ENCODE peak calls at places on chromosome 1, in four cellular contexts. Y, O, D and T are unnamed samples.

GRCh38 chr1:205976708-205977107 is 26.5 kb downstream of the RAB7B start:
- DNase-seq in D (peak), Y (peak), O (peak), T (no peak)

GRCh38 chr1:177796561-177796960 is 173.3 kb downstream of the SEC16B start:
- DNase-seq in D (no peak), Y (no peak), O (no peak), T (no peak)

GRCh38 chr1:6783956-6784559 is 1.2 kb upstream of the CAMTA1 start:
- DNase-seq in Y (no peak), D (no peak), O (no peak), T (no peak)

GRCh38 chr1:220339581-220339980 is 67.3 kb upstream of the RAB3GAP2 start:
- DNase-seq in D (no peak), O (no peak), Y (no peak), T (no peak)

GRCh38 chr1:119549719-119550141 is 42.7 kb downstream of the HSD3B1 start:
- DNase-seq in Y (peak), D (peak), O (peak), T (peak)

GRCh38 chr1:239757711-239758110 is 334.0 kb upstream of the FMN2 start:
- DNase-seq in D (no peak), Y (no peak), O (no peak), T (no peak)

GRCh38 chr1:16162163-16162822 is 6.4 kb upstream of the EPHA2 start:
- DNase-seq in O (no peak), D (no peak), Y (no peak), T (peak)

GRCh38 chr1:91799159-91799558 is 86.8 kb downstream of the TGFBR3 start:
- DNase-seq in O (no peak), Y (no peak), D (no peak), T (no peak)

GRCh38 chr1:229148041-229148671 is 122.8 kb upstream of the RAB4A start:
- DNase-seq in D (no peak), Y (no peak), O (peak), T (peak)

GRCh38 chr1:225448146-225448805 is 20.4 kb upstream of the LBR start:
- DNase-seq in O (peak), Y (no peak), D (no peak), T (no peak)

GRCh38 chr1:187617776-187618175 is 789.0 kb downstream of the PLA2G4A start:
- DNase-seq in O (no peak), D (no peak), Y (no peak), T (no peak)

GRCh38 chr1:40751802-40752201 is 31.8 kb upstream of the KCNQ4 start:
- DNase-seq in O (no peak), Y (no peak), D (no peak), T (no peak)

GRCh38 chr1:61079276-61079897 is 3.0 kb upstream of the NFIA start:
- DNase-seq in D (no peak), Y (no peak), O (no peak), T (peak)

GRCh38 chr1:178727014-178727895 is 2.2 kb downstream of the RALGPS2 start:
- DNase-seq in D (no peak), Y (peak), O (no peak), T (no peak)

GRCh38 chr1:56654126-56654923 is 9.2 kb downstream of the PRKAA2 start:
- DNase-seq in D (no peak), Y (no peak), O (no peak), T (no peak)

GRCh38 chr1:103779932-103780331 is 30.2 kb downstream of the AMY1C start:
- DNase-seq in O (no peak), D (no peak), Y (no peak), T (no peak)

GRCh38 chr1:113255038-113255727 is 135.1 kb upstream of the MAGI3 start:
- DNase-seq in Y (no peak), O (peak), D (no peak), T (no peak)

GRCh38 chr1:25658791-25659431 is 42.3 kb downstream of the MAN1C1 start:
- DNase-seq in D (no peak), O (no peak), Y (no peak), T (no peak)

GRCh38 chr1:149885364-149886111 is 13.8 kb upstream of the BOLA1 start:
- DNase-seq in Y (peak), O (peak), D (peak), T (peak)

GRCh38 chr1:92709738-92710137 is 75.2 kb downstream of the EVI5 start:
- DNase-seq in Y (peak), D (peak), O (peak), T (peak)

GRCh38 chr1:149966405-149966804 is 29.7 kb upstream of the MTMR11 start:
- DNase-seq in Y (no peak), O (no peak), D (peak), T (no peak)

GRCh38 chr1:217369271-217369981 is 261.5 kb downstream of the GPATCH2 start:
- DNase-seq in Y (no peak), D (no peak), O (no peak), T (no peak)

GRCh38 chr1:36269408-36269838 is 36.7 kb upstream of the SH3D21 start:
- DNase-seq in O (peak), Y (peak), D (peak), T (no peak)

GRCh38 chr1:36273024-36273423 is 33.1 kb upstream of the SH3D21 start:
- DNase-seq in Y (no peak), O (no peak), D (no peak), T (peak)

GRCh38 chr1:36268981-36269380 is 37.2 kb upstream of the SH3D21 start:
- DNase-seq in O (no peak), D (no peak), Y (no peak), T (no peak)
- TF ChIP-seq MAZ in O (no peak), D (no peak), Y (no peak), T (no peak)

GRCh38 chr1:201582261-201582951 is 43.5 kb downstream of the NAV1 start:
- DNase-seq in Y (peak), D (peak), O (no peak), T (peak)
- TF ChIP-seq MAZ in Y (no peak), D (no peak), O (no peak), T (no peak)

GRCh38 chr1:111733183-111733995 is 5.8 kb downstream of the INKA2 start:
- DNase-seq in D (peak), O (peak), Y (peak), T (peak)
- TF ChIP-seq MAZ in D (peak), O (no peak), Y (no peak), T (peak)

DNA sequence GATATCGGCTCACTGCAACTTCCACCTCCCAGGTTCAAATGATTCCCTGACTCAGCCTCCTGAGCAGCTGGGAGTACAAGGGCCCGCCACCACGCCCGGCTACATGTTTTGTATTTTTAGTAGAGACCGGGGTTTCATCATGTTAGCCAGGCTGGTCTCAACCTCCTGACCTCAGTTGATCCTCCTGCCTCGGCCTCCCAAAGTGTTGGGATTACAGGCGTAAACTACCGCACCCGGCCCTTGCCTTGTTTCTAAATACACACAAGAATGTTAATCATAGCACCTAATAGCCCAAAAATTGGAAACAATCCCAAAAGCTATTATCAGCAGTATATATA is 1.2 kb upstream of the MSTO1 start:
- DNase-seq in Y (no peak), D (no peak), O (no peak), T (no peak)
- TF ChIP-seq MAZ in Y (no peak), D (no peak), O (no peak), T (no peak)

GRCh38 chr1:183945432-183946308 is 91.9 kb downstream of the COLGALT2 start:
- DNase-seq in D (no peak), Y (no peak), O (peak), T (peak)
- TF ChIP-seq MAZ in D (no peak), Y (no peak), O (no peak), T (no peak)

DNA sequence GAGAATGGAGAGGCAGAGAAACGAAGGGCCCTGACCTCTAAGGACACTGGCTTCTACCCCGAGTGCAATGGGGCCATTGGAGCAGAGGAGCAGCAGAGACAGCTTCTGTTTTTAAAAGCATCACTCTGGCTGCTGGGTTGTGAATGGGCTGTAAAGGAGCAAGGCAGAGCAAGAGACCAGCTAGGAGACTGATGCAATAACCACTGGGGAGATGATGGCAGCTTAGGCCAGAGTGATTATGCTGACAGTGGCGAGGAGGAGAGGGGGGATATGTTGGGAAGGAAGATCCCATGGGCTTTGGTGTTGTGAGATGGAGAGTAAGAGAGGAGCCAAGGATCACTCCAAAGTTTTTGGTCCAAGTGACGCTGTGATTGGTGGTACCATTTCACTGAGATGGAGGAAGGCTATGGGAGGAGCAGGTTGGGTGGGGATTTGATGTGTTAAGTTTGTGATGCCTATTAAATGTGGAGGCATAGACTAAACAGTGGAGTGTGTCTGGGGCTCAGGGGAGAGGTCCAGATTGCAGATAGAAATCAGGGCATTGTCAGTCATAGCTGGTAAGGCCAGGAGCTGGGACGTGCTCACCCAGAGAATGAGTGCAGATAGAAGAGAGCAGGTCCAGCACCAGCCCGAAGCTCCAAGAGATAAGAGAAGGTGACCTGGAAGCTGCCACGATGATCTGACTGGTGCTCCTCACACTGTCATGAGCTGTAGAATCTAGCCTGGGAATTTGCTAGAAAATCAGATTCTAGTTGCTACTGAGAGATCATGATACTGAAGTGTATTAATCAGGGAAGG is 11.0 kb downstream of the TRAF5 start:
- DNase-seq in O (no peak), D (no peak), Y (no peak), T (no peak)
- TF ChIP-seq MAZ in O (no peak), D (no peak), Y (no peak), T (no peak)